ENCODE peak calls at places on chromosomes 2 and 18, in ten cellular contexts. C is mucosa of gallbladder; G is COR-L47; A is T-helper 2 cell; O is cerebellar nuclear complex; Y is activated naive CD8-positive, alpha-beta T cell treated with anti-CD3 and anti-CD28 coated beads, Interleukin-2, amount 50 U/mL, for 24 hours; E is heart left ventricle; W is activated CD8-positive, alpha-beta memory T cell treated with anti-CD3 and anti-CD28 coated beads, Interleukin-2, amount 50 U/mL, for 48 hours; N is T1000; L is naive thymus-derived CD8-positive, alpha-beta T cell. R is an unnamed sample.

GRCh38 chr2:3704647-3705046 is 1.3 kb downstream of the DCDC2C start:
- DNase-seq in C (no peak), G (no peak), A (no peak), O (no peak), Y (no peak), E (no peak), W (no peak), N (no peak), L (no peak), R (no peak)

GRCh38 chr2:240284503-240285259 is 144.2 kb upstream of the OTOS start:
- DNase-seq in C (no peak), G (no peak), A (no peak), O (no peak), Y (no peak), E (no peak), W (no peak), N (no peak), L (no peak), R (no peak)

GRCh38 chr2:193695367-193695766 is 1500.6 kb upstream of the TMEFF2 start:
- DNase-seq in C (no peak), G (peak; percentile 57), A (no peak), O (no peak), Y (no peak), E (no peak), W (no peak), N (no peak), L (no peak), R (no peak)

GRCh38 chr2:46803911-46804670 is 111.5 kb downstream of the MCFD2 start:
- DNase-seq in C (peak; percentile 4), G (no peak), A (no peak), O (no peak), Y (no peak), E (no peak), W (no peak), N (peak; percentile 45), L (no peak), R (no peak)

GRCh38 chr2:228658998-228659397 is 477.5 kb upstream of the SPHKAP start:
- DNase-seq in C (no peak), G (no peak), A (no peak), O (no peak), Y (no peak), E (no peak), W (no peak), N (no peak), L (no peak), R (no peak)

GRCh38 chr18:67241292-67241691 is 275.2 kb downstream of the DSEL start:
- DNase-seq in C (no peak), G (no peak), A (no peak), O (no peak), Y (no peak), E (no peak), W (no peak), N (no peak), L (no peak), R (no peak)

GRCh38 chr2:61135510-61135909 is 26.5 kb upstream of the C2orf74 start:
- DNase-seq in C (no peak), G (peak; percentile 1), A (no peak), O (no peak), Y (no peak), E (no peak), W (no peak), N (no peak), L (no peak), R (no peak)

GRCh38 chr2:219689676-219690628 is 62.5 kb downstream of the SLC4A3 start:
- DNase-seq in C (peak; percentile 57), G (peak; percentile 17), A (no peak), O (no peak), Y (peak; percentile 49), E (peak; percentile 29), W (peak; percentile 60), N (peak; percentile 39), L (no peak), R (peak; percentile 9)

GRCh38 chr18:5457467-5457957 is 86.3 kb downstream of the EPB41L3 start:
- DNase-seq in C (no peak), G (no peak), A (no peak), O (no peak), Y (no peak), E (no peak), W (no peak), N (no peak), L (no peak), R (no peak)

GRCh38 chr2:68790600-68790999 is 56.0 kb downstream of the ARHGAP25 start:
- DNase-seq in C (no peak), G (no peak), A (no peak), O (no peak), Y (no peak), E (no peak), W (no peak), N (no peak), L (no peak), R (no peak)

GRCh38 chr2:233244818-233245217 is 6.7 kb upstream of the ATG16L1 start:
- DNase-seq in C (no peak), G (no peak), A (no peak), O (no peak), Y (no peak), E (no peak), W (no peak), N (no peak), L (no peak), R (no peak)

GRCh38 chr18:34834897-34835296 is 124.8 kb downstream of the DTNA start:
- DNase-seq in C (no peak), G (no peak), A (no peak), O (no peak), Y (no peak), E (no peak), W (no peak), N (no peak), L (no peak), R (no peak)

GRCh38 chr18:59983506-59983905 is 83.7 kb downstream of the PMAIP1 start:
- DNase-seq in C (no peak), G (no peak), A (no peak), O (no peak), Y (no peak), E (no peak), W (no peak), N (no peak), L (no peak), R (no peak)

GRCh38 chr18:22324191-22325131 is 93.3 kb downstream of the CTAGE1 start:
- DNase-seq in C (peak; percentile 51), G (no peak), A (no peak), O (no peak), Y (no peak), E (peak; percentile 72), W (no peak), N (no peak), L (no peak), R (no peak)

GRCh38 chr18:46169464-46169941 is 65.3 kb downstream of the HAUS1 start:
- DNase-seq in C (no peak), G (no peak), A (no peak), O (no peak), Y (no peak), E (no peak), W (no peak), N (peak; percentile 43), L (no peak), R (no peak)

GRCh38 chr2:8636691-8637636 is 44.9 kb upstream of the ID2 start:
- DNase-seq in C (no peak), G (no peak), A (no peak), O (no peak), Y (no peak), E (no peak), W (no peak), N (no peak), L (peak; percentile 50), R (no peak)

GRCh38 chr2:176146101-176146500 is 5.2 kb upstream of the HOXD4 start:
- DNase-seq in C (no peak), G (no peak), A (no peak), O (no peak), Y (no peak), E (no peak), W (no peak), N (no peak), L (no peak), R (no peak)

GRCh38 chr2:225510794-225511193 is 111.3 kb downstream of the NYAP2 start:
- DNase-seq in C (no peak), G (no peak), A (no peak), O (no peak), Y (no peak), E (no peak), W (no peak), N (no peak), L (no peak), R (no peak)

GRCh38 chr2:47088371-47089082 is 66.6 kb downstream of the STPG4 start:
- DNase-seq in C (no peak), G (no peak), A (no peak), O (no peak), Y (no peak), E (peak; percentile 76), W (no peak), N (no peak), L (no peak), R (no peak)

GRCh38 chr18:54805571-54806334 is 22.5 kb upstream of the RAB27B start:
- DNase-seq in C (no peak), G (no peak), A (no peak), O (no peak), Y (no peak), E (no peak), W (no peak), N (peak; percentile 4), L (no peak), R (no peak)

GRCh38 chr18:9736942-9737813 is 29.1 kb downstream of the RAB31 start:
- DNase-seq in C (no peak), G (peak; percentile 92), A (no peak), O (no peak), Y (no peak), E (no peak), W (no peak), N (no peak), L (no peak), R (no peak)

GRCh38 chr2:143965493-143966164 is 554.3 kb downstream of the ZEB2 start:
- DNase-seq in C (no peak), G (no peak), A (no peak), O (no peak), Y (no peak), E (no peak), W (no peak), N (no peak), L (no peak), R (no peak)

GRCh38 chr2:176830362-176830761 is 382.2 kb upstream of the HNRNPA3 start:
- DNase-seq in C (no peak), G (peak; percentile 19), A (no peak), O (no peak), Y (no peak), E (no peak), W (no peak), N (no peak), L (peak; percentile 73), R (no peak)

GRCh38 chr18:48488388-48488850 is 50.4 kb upstream of the CTIF start:
- DNase-seq in C (peak; percentile 92), G (no peak), A (no peak), O (no peak), Y (no peak), E (peak; percentile 80), W (no peak), N (peak; percentile 53), L (no peak), R (no peak)

GRCh38 chr18:76494541-76495403 is at the start of gene ZNF516:
- DNase-seq in C (no peak), G (peak; percentile 72), A (no peak), O (no peak), Y (peak; percentile 22), E (no peak), W (no peak), N (no peak), L (no peak), R (no peak)

GRCh38 chr2:214533511-214533910 is 122.7 kb downstream of the VWC2L start:
- DNase-seq in C (no peak), G (no peak), A (no peak), O (no peak), Y (no peak), E (no peak), W (no peak), N (no peak), L (no peak), R (no peak)

GRCh38 chr2:5798083-5798482 is 105.9 kb downstream of the SOX11 start:
- DNase-seq in C (no peak), G (no peak), A (no peak), O (no peak), Y (no peak), E (no peak), W (no peak), N (peak; percentile 53), L (no peak), R (no peak)

GRCh38 chr2:135490381-135490780 is 40.6 kb downstream of the ZRANB3 start:
- DNase-seq in C (no peak), G (no peak), A (no peak), O (no peak), Y (no peak), E (no peak), W (no peak), N (no peak), L (no peak), R (no peak)